ENCODE peak calls at places on chromosomes 6 and 20, in ten cellular contexts. F is right lobe of liver, N is right atrium auricular region, T is tibial nerve, E is Panc1, J is left lung, Y is heart right ventricle, P is lung, A is psoas muscle, I is A549. V is an unnamed sample.

GRCh38 chr6:153088796-153089195 is 42.3 kb downstream of the RGS17 start:
- DNase-seq in E (no peak), Y (no peak), I (no peak), J (no peak), T (no peak), A (no peak), N (no peak), P (no peak), F (no peak), V (no peak)

GRCh38 chr20:36779656-36780025 is 6.1 kb upstream of the DSN1 start:
- DNase-seq in A (no peak), I (no peak), J (no peak), N (no peak), F (no peak), E (no peak), P (no peak), T (no peak), Y (no peak), V (no peak)

GRCh38 chr6:116101298-116101718 is 655 bp downstream of the NT5DC1 start:
- DNase-seq in J (peak; percentile 89), F (no peak), E (peak; percentile 33), P (peak; percentile 84), A (no peak), N (no peak), T (peak; percentile 45), I (no peak), Y (peak; percentile 80), V (no peak)

GRCh38 chr20:43916073-43916874 is 1.6 kb downstream of the TOX2 start:
- DNase-seq in I (no peak), F (no peak), T (no peak), J (no peak), Y (no peak), A (no peak), E (no peak), N (no peak), P (no peak), V (no peak)

GRCh38 chr6:119310486-119311036 is 39.0 kb downstream of the MAN1A1 start:
- DNase-seq in T (no peak), J (no peak), A (no peak), E (no peak), N (no peak), P (no peak), F (no peak), Y (no peak), I (no peak), V (no peak)

GRCh38 chr20:37333848-37334318 is 12.1 kb upstream of the SRC start:
- DNase-seq in Y (no peak), J (no peak), I (no peak), P (no peak), T (no peak), N (no peak), F (no peak), E (no peak), A (no peak), V (no peak)

GRCh38 chr20:6654490-6655247 is 112.8 kb upstream of the BMP2 start:
- DNase-seq in J (no peak), T (no peak), N (no peak), Y (no peak), F (no peak), I (no peak), E (no peak), A (no peak), P (no peak), V (no peak)

GRCh38 chr20:36173451-36173933 is 19.0 kb downstream of the EPB41L1 start:
- DNase-seq in Y (no peak), N (no peak), E (no peak), J (no peak), P (no peak), A (no peak), I (no peak), F (no peak), T (no peak), V (peak; percentile 18)

GRCh38 chr6:5167501-5167900 is 82.4 kb downstream of the PPP1R3G start:
- DNase-seq in J (no peak), Y (no peak), N (no peak), I (no peak), P (no peak), T (no peak), F (no peak), E (no peak), A (no peak), V (no peak)

GRCh38 chr20:9699181-9699580 is 139.7 kb downstream of the PAK5 start:
- DNase-seq in T (no peak), N (no peak), F (no peak), Y (no peak), J (no peak), P (no peak), I (no peak), E (no peak), A (no peak), V (no peak)

GRCh38 chr6:33683051-33683571 is 28.4 kb downstream of the UQCC2 start:
- DNase-seq in T (no peak), E (no peak), J (no peak), P (no peak), N (no peak), I (no peak), Y (no peak), A (no peak), F (no peak), V (no peak)
- H3K4me1 ChIP-seq in T (peaks cover 21% of the 10 kb centered on the region), E (no peaks in the 10 kb centered on the region), J (no peaks in the 10 kb centered on the region), P (no peaks in the 10 kb centered on the region), N (no peaks in the 10 kb centered on the region), I (peaks cover 2% of the 10 kb centered on the region), Y (no peaks in the 10 kb centered on the region), A (no peaks in the 10 kb centered on the region), F (no peaks in the 10 kb centered on the region), V (no peaks in the 10 kb centered on the region)

DNA sequence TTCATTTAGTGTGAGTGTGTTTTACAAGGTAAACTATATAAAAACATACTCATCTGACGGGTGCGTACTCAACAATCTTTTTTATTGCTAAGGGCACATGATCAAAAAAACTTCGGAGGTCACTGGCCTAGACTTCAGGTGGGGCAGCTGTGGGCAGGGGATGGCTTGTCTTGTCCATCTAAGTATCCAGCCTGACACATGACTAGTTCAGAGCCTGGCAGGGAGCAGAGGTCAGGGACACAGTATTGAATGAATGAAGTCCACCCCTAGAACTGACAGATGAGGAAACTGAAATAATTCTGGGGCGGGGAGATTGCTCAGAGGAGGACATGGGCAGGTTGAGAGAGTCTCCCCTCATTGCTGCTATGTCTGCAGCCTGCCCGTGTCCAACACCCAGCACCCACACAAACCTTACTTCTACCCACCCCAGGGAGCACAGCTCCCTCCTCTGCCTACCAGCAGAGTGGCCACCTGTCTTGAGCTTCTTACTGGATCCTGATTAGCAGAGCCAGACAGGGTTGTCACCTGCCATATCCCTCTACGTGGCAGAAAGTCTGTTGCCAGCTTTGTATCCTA is 48.9 kb downstream of the MRPL14 start:
- DNase-seq in P (no peak), I (no peak), F (no peak), T (no peak), Y (no peak), E (no peak), J (no peak), N (no peak), A (peak; percentile 22), V (no peak)
- H3K4me1 ChIP-seq in P (peaks cover 11% of the 10 kb centered on the region), I (peaks cover 24% of the 10 kb centered on the region), F (no peaks in the 10 kb centered on the region), T (peaks cover 42% of the 10 kb centered on the region), Y (peaks cover 33% of the 10 kb centered on the region), E (peaks cover 17% of the 10 kb centered on the region), J (peaks cover 5% of the 10 kb centered on the region), N (peaks cover 50% of the 10 kb centered on the region), A (peaks cover 19% of the 10 kb centered on the region), V (peaks cover 38% of the 10 kb centered on the region)

GRCh38 chr6:25005010-25005409 is 69.2 kb upstream of the RIPOR2 start:
- DNase-seq in I (no peak), A (no peak), J (no peak), T (no peak), P (peak; percentile 63), F (no peak), E (no peak), N (no peak), Y (no peak), V (no peak)

GRCh38 chr6:25008707-25009106 is 72.9 kb upstream of the RIPOR2 start:
- DNase-seq in F (no peak), A (no peak), P (no peak), N (no peak), E (no peak), Y (no peak), T (no peak), I (no peak), J (no peak), V (no peak)

GRCh38 chr6:25007269-25007699 is 71.5 kb upstream of the RIPOR2 start:
- DNase-seq in A (no peak), T (no peak), I (no peak), Y (no peak), N (no peak), F (no peak), P (no peak), J (no peak), E (no peak), V (no peak)

GRCh38 chr6:25006075-25006474 is 70.3 kb upstream of the RIPOR2 start:
- DNase-seq in A (no peak), T (no peak), F (no peak), E (no peak), Y (no peak), J (no peak), N (no peak), I (no peak), P (no peak), V (no peak)

GRCh38 chr6:25006565-25007001 is 70.8 kb upstream of the RIPOR2 start:
- DNase-seq in I (no peak), N (peak; percentile 71), Y (peak; percentile 28), E (no peak), A (peak; percentile 68), J (peak; percentile 76), T (no peak), P (peak; percentile 87), F (peak; percentile 63), V (peak; percentile 79)
- H3K4me1 ChIP-seq in I (peaks cover 27% of the 10 kb centered on the region), N (peaks cover 8% of the 10 kb centered on the region), Y (no peaks in the 10 kb centered on the region), E (no peaks in the 10 kb centered on the region), A (no peaks in the 10 kb centered on the region), J (peaks cover 11% of the 10 kb centered on the region), T (peaks cover 25% of the 10 kb centered on the region), P (peaks cover 7% of the 10 kb centered on the region), F (no peaks in the 10 kb centered on the region), V (peaks cover 15% of the 10 kb centered on the region)

GRCh38 chr6:68197356-68197755 is 437.7 kb upstream of the ADGRB3 start:
- DNase-seq in J (no peak), A (no peak), T (no peak), N (no peak), E (no peak), P (no peak), Y (no peak), F (no peak), I (no peak), V (no peak)

GRCh38 chr6:68196645-68197044 is 438.4 kb upstream of the ADGRB3 start:
- DNase-seq in E (no peak), I (no peak), A (no peak), F (no peak), N (no peak), Y (no peak), J (no peak), P (no peak), T (no peak), V (no peak)

GRCh38 chr6:68194846-68195478 is 440.1 kb upstream of the ADGRB3 start:
- DNase-seq in E (no peak), J (no peak), P (no peak), N (no peak), F (no peak), Y (no peak), T (no peak), A (no peak), I (no peak), V (no peak)

DNA sequence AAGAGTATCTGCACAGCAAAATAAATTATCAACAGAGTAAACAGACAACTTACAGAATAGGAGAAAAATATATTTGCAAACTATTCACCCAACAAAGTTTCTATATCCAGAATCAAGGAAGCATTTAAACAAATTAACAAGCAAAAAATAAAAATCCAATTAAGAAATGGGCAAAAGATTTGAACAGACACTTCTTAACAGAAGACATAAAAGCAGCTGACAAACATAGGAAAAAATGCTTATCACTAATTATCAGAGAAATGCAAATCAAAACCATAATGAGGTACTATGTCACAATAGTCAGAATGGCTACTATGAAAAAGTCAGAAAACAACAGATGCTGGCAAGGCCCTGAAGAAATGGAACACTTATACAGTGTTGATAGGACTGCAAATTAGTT is 434.2 kb upstream of the ADGRB3 start:
- DNase-seq in A (no peak), J (no peak), Y (no peak), N (no peak), E (no peak), I (no peak), T (no peak), F (no peak), P (no peak), V (no peak)
- H3K4me1 ChIP-seq in A (no peaks in the 10 kb centered on the region), J (no peaks in the 10 kb centered on the region), Y (no peaks in the 10 kb centered on the region), N (no peaks in the 10 kb centered on the region), E (no peaks in the 10 kb centered on the region), I (no peaks in the 10 kb centered on the region), T (no peaks in the 10 kb centered on the region), F (no peaks in the 10 kb centered on the region), P (no peaks in the 10 kb centered on the region), V (no peaks in the 10 kb centered on the region)